ENCODE peak calls at places on chromosomes 5 and 9, in eight cellular contexts. W, R, L, X, M, E, Y and B are unnamed samples.
A peak's percentile ranks its signal among the peaks of the same experiment; 100 is the strongest.

GRCh38 chr5:142841511-142842255 is 71.5 kb downstream of the ARHGAP26 start:
- DNase-seq in W (peak; percentile 46), R (no peak), L (no peak), X (no peak), M (no peak), E (no peak), Y (no peak), B (no peak)

GRCh38 chr9:30015073-30015472 is 2369.4 kb upstream of the ACO1 start:
- DNase-seq in W (peak; percentile 2), R (no peak), L (no peak), X (no peak), M (no peak), E (no peak), Y (no peak), B (no peak)

GRCh38 chr5:131281868-131282234 is 18.0 kb downstream of the CDC42SE2 start:
- DNase-seq in W (no peak), R (no peak), L (no peak), X (no peak), M (no peak), E (no peak), Y (no peak), B (no peak)

GRCh38 chr5:14850419-14851066 is 21.0 kb downstream of the ANKH start:
- DNase-seq in W (no peak), R (no peak), L (no peak), X (no peak), M (no peak), E (no peak), Y (no peak), B (no peak)

GRCh38 chr9:4160284-4160683 is 139.6 kb downstream of the GLIS3 start:
- DNase-seq in W (no peak), R (no peak), L (no peak), X (no peak), M (no peak), E (no peak), Y (no peak), B (no peak)

GRCh38 chr9:34992376-34992951 is 2.9 kb downstream of the DNAJB5 start:
- DNase-seq in W (peak; percentile 92), R (peak; percentile 72), L (peak; percentile 77), X (no peak), M (peak; percentile 97), E (no peak), Y (peak; percentile 82), B (no peak)

GRCh38 chr9:6197330-6197729 is 18.3 kb upstream of the IL33 start:
- DNase-seq in W (no peak), R (no peak), L (no peak), X (peak; percentile 71), M (peak; percentile 9), E (no peak), Y (no peak), B (no peak)

GRCh38 chr9:121871431-121872025 is 220.1 kb downstream of the DAB2IP start:
- DNase-seq in W (peak; percentile 43), R (no peak), L (no peak), X (no peak), M (peak; percentile 70), E (no peak), Y (peak; percentile 79), B (no peak)

GRCh38 chr9:129341197-129341990 is 163.3 kb upstream of the IER5L start:
- DNase-seq in W (no peak), R (no peak), L (no peak), X (no peak), M (no peak), E (no peak), Y (no peak), B (no peak)

GRCh38 chr9:91771027-91771426 is 179.0 kb downstream of the ROR2 start:
- DNase-seq in W (peak; percentile 87), R (peak; percentile 74), L (no peak), X (peak; percentile 43), M (peak; percentile 66), E (no peak), Y (peak; percentile 65), B (no peak)

GRCh38 chr5:112529525-112529924 is 110.4 kb upstream of the EPB41L4A start:
- DNase-seq in W (no peak), R (no peak), L (no peak), X (peak; percentile 63), M (peak; percentile 15), E (no peak), Y (no peak), B (no peak)

GRCh38 chr5:180253036-180253824 is 38.7 kb downstream of the MAPK9 start:
- DNase-seq in W (no peak), R (no peak), L (no peak), X (no peak), M (no peak), E (no peak), Y (no peak), B (no peak)

GRCh38 chr5:171847026-171847425 is 61.4 kb downstream of the SMIM23 start:
- DNase-seq in W (no peak), R (no peak), L (no peak), X (no peak), M (no peak), E (no peak), Y (no peak), B (no peak)

GRCh38 chr9:136667217-136667939 is 4.7 kb downstream of the EGFL7 start:
- DNase-seq in W (no peak), R (no peak), L (no peak), X (no peak), M (no peak), E (no peak), Y (no peak), B (no peak)

GRCh38 chr5:122844916-122845252 is 529 bp upstream of the SNX24 start:
- DNase-seq in W (no peak), R (no peak), L (peak; percentile 22), X (peak; percentile 48), M (no peak), E (no peak), Y (no peak), B (no peak)

GRCh38 chr9:129580211-129580915 is 40.5 kb downstream of the C9orf50 start:
- DNase-seq in W (no peak), R (no peak), L (peak; percentile 54), X (no peak), M (no peak), E (no peak), Y (peak; percentile 36), B (no peak)

GRCh38 chr9:91639054-91639453 is 215.4 kb upstream of the NFIL3 start:
- DNase-seq in W (no peak), R (no peak), L (no peak), X (no peak), M (no peak), E (no peak), Y (no peak), B (no peak)

GRCh38 chr5:137733011-137733410 is 2.9 kb downstream of the KLHL3 start:
- DNase-seq in W (no peak), R (no peak), L (no peak), X (no peak), M (no peak), E (no peak), Y (no peak), B (no peak)

GRCh38 chr9:111599092-111599947 is at the start of gene PTGR1:
- DNase-seq in W (peak; percentile 90), R (peak; percentile 56), L (peak; percentile 38), X (no peak), M (peak; percentile 93), E (no peak), Y (peak; percentile 27), B (no peak)

GRCh38 chr5:62424763-62425162 is 12.2 kb downstream of the IPO11 start:
- DNase-seq in W (no peak), R (no peak), L (no peak), X (no peak), M (no peak), E (no peak), Y (no peak), B (no peak)

GRCh38 chr9:84722388-84722989 is 53.0 kb downstream of the NTRK2 start:
- DNase-seq in W (no peak), R (no peak), L (no peak), X (no peak), M (no peak), E (no peak), Y (no peak), B (no peak)